ENCODE peak calls at places on chromosomes 4 and X, in five cellular contexts. Q is endothelial cell, O is T1000, N is Peyer's patch, Z is HTR-8/SVneo. F is an unnamed sample.

GRCh38 chrX:100600340-100600739 is 15.6 kb downstream of the TNMD start:
- DNase-seq in N (no peak), Q (no peak), Z (no peak), O (no peak), F (no peak)

GRCh38 chr4:127549521-127549920 is 83.2 kb upstream of the INTU start:
- DNase-seq in Z (no peak), O (no peak), Q (no peak), N (no peak), F (no peak)

GRCh38 chrX:66633541-66633940 is 5.3 kb downstream of the EDA2R start:
- DNase-seq in O (peak; percentile 2), N (no peak), Z (no peak), Q (no peak), F (no peak)

GRCh38 chrX:55582447-55582846 is 40.8 kb upstream of the FOXR2 start:
- DNase-seq in Q (no peak), Z (no peak), O (no peak), N (no peak), F (no peak)

GRCh38 chr4:107863850-107864371 is 39.2 kb downstream of the SGMS2 start:
- DNase-seq in O (no peak), N (peak; percentile 77), Z (no peak), Q (no peak), F (no peak)

GRCh38 chr4:165803005-165803404 is 70.0 kb upstream of the TLL1 start:
- DNase-seq in O (no peak), Q (no peak), N (no peak), Z (no peak), F (no peak)

GRCh38 chrX:46260502-46260901 is 284.7 kb downstream of the ZNF674 start:
- DNase-seq in O (no peak), Q (no peak), N (no peak), Z (no peak), F (no peak)

GRCh38 chrX:116417968-116418367 is 18.4 kb upstream of the SLC6A14 start:
- DNase-seq in O (no peak), N (no peak), Q (no peak), Z (no peak), F (no peak)

GRCh38 chr4:123613586-123614344 is 217.2 kb downstream of the SPRY1 start:
- DNase-seq in O (no peak), Q (no peak), N (no peak), Z (no peak), F (no peak)

GRCh38 chr4:2745981-2746806 is 9.9 kb downstream of the TNIP2 start:
- DNase-seq in Z (peak; percentile 70), N (peak; percentile 86), Q (no peak), O (peak; percentile 84), F (no peak)

GRCh38 chrX:17443546-17443945 is 68.5 kb downstream of the NHS start:
- DNase-seq in O (no peak), Q (no peak), N (no peak), Z (no peak), F (no peak)

GRCh38 chrX:105608745-105609144 is 213.6 kb upstream of the NRK start:
- DNase-seq in Q (no peak), N (no peak), Z (no peak), O (no peak), F (no peak)

GRCh38 chrX:13646154-13646549 is 6.8 kb upstream of the TCEANC start:
- DNase-seq in O (no peak), Q (peak; percentile 50), Z (peak; percentile 59), N (peak; percentile 67), F (peak; percentile 38)

GRCh38 chrX:43224496-43224895 is 431.6 kb upstream of the MAOA start:
- DNase-seq in O (no peak), Q (no peak), N (no peak), Z (no peak), F (no peak)

GRCh38 chr4:164239976-164240375 is 514.0 kb upstream of the SMIM31 start:
- DNase-seq in N (no peak), Q (no peak), O (no peak), Z (no peak), F (no peak)

GRCh38 chrX:150155396-150156048 is 207.6 kb upstream of the MAMLD1 start:
- DNase-seq in Q (no peak), N (peak; percentile 69), Z (peak; percentile 21), O (peak; percentile 33), F (no peak)

GRCh38 chr4:38069271-38069760 is 109.1 kb downstream of the PTTG2 start:
- DNase-seq in Q (peak; percentile 55), O (no peak), N (peak; percentile 60), Z (no peak), F (no peak)

GRCh38 chr4:53994382-53994781 is 70.0 kb downstream of the CHIC2 start:
- DNase-seq in N (no peak), O (no peak), Z (no peak), Q (peak; percentile 26), F (no peak)

GRCh38 chr4:47145630-47146029 is 114.3 kb downstream of the GABRB1 start:
- DNase-seq in O (peak; percentile 35), Q (no peak), N (no peak), Z (peak; percentile 14), F (no peak)

GRCh38 chr4:156686120-156686519 is 285.5 kb downstream of the PDGFC start:
- DNase-seq in Z (no peak), N (no peak), O (no peak), Q (no peak), F (peak; percentile 22)

GRCh38 chr4:44553143-44553542 is 98.3 kb downstream of the YIPF7 start:
- DNase-seq in Q (no peak), O (no peak), Z (no peak), N (no peak), F (no peak)

GRCh38 chr4:101345596-101346311 is 1.6 kb downstream of the PPP3CA start:
- DNase-seq in Q (peak; percentile 70), O (peak; percentile 60), Z (peak; percentile 40), N (peak; percentile 77), F (peak; percentile 78)

GRCh38 chrX:115939070-115939469 is 231.5 kb upstream of the AGTR2 start:
- DNase-seq in O (no peak), Z (no peak), Q (no peak), N (no peak), F (no peak)